ENCODE peak calls at places on chromosomes 1 and 21, in five cellular contexts. G is osteocyte, C is dermis microvascular lymphatic vessel endothelial cell, O is choroid plexus epithelial cell, E is LHCN-M2. J is an unnamed sample.

GRCh38 chr1:201268604-201269151 is 14.6 kb upstream of the PKP1 start:
- DNase-seq in G (peak), C (peak), O (peak), E (peak), J (peak)

GRCh38 chr1:157136133-157136532 is 2.1 kb downstream of the ETV3 start:
- DNase-seq in G (no peak), C (no peak), O (peak), E (no peak), J (no peak)

GRCh38 chr21:42421018-42421793 is 17.5 kb downstream of the UBASH3A start:
- DNase-seq in G (no peak), C (no peak), O (no peak), E (no peak), J (no peak)

GRCh38 chr1:93907718-93908117 is 1.5 kb downstream of the GCLM start:
- DNase-seq in G (no peak), C (peak), O (peak), E (peak), J (no peak)

GRCh38 chr1:84479998-84480397 is 932 bp downstream of the RPF1 start:
- DNase-seq in G (no peak), C (peak), O (no peak), E (no peak), J (no peak)

GRCh38 chr1:207459008-207459407 is 4.9 kb downstream of the CR2 start:
- DNase-seq in G (no peak), C (no peak), O (no peak), E (no peak), J (no peak)

GRCh38 chr1:240508950-240509349 is 103.0 kb downstream of the GREM2 start:
- DNase-seq in G (no peak), C (no peak), O (no peak), E (no peak), J (no peak)

GRCh38 chr1:174225499-174226204 is 66.3 kb downstream of the RABGAP1L start:
- DNase-seq in G (no peak), C (no peak), O (no peak), E (no peak), J (no peak)

GRCh38 chr21:27480841-27481261 is 514.0 kb upstream of the ADAMTS5 start:
- DNase-seq in G (no peak), C (no peak), O (peak), E (peak), J (no peak)

GRCh38 chr1:1543706-1544099 is 3.3 kb upstream of the TMEM240 start:
- DNase-seq in G (no peak), C (no peak), O (no peak), E (no peak), J (no peak)

GRCh38 chr1:201221201-201221846 is 30.7 kb downstream of the IGFN1 start:
- DNase-seq in G (peak), C (no peak), O (no peak), E (no peak), J (no peak)

GRCh38 chr1:89429062-89429461 is 65.2 kb downstream of the GBP6 start:
- DNase-seq in G (no peak), C (no peak), O (no peak), E (no peak), J (no peak)

GRCh38 chr1:155976913-155977606 is 1.3 kb downstream of the ARHGEF2 start:
- DNase-seq in G (no peak), C (no peak), O (no peak), E (no peak), J (no peak)

GRCh38 chr1:7302126-7302525 is 469.0 kb upstream of the VAMP3 start:
- DNase-seq in G (peak), C (no peak), O (no peak), E (no peak), J (no peak)

GRCh38 chr1:149843302-149844041 is 55.9 kb upstream of the BOLA1 start:
- DNase-seq in G (no peak), C (peak), O (peak), E (peak), J (no peak)

GRCh38 chr1:167821356-167821685 is 92.6 kb downstream of the ADCY10 start:
- DNase-seq in G (no peak), C (no peak), O (no peak), E (no peak), J (no peak)

GRCh38 chr1:20307026-20307425 is 16.4 kb downstream of the VWA5B1 start:
- DNase-seq in G (no peak), C (no peak), O (no peak), E (no peak), J (no peak)

GRCh38 chr1:230191839-230192238 is 124.8 kb downstream of the GALNT2 start:
- DNase-seq in G (no peak), C (no peak), O (no peak), E (no peak), J (no peak)

GRCh38 chr1:2494323-2494693 is 18.2 kb downstream of the PLCH2 start:
- DNase-seq in G (no peak), C (no peak), O (peak), E (no peak), J (no peak)

J was measured in DMS153.